ENCODE peak calls at places on chromosomes 3 and 15, in nine cellular contexts. V is NCI-H82, S is cerebellar cortex, I is Kasumi-1, E is AG10803, P is neural crest cell, A is NCI-H1436 treated with DMSO at 0.1 percent for 48 hours, N is lower lobe of right lung, X is C1 segment of cervical spinal cord. B is an unnamed sample.

GRCh38 chr15:85472349-85472748 is 91.9 kb downstream of the AKAP13 start:
- DNase-seq in S (no peak), A (no peak), X (no peak), E (no peak), P (no peak), V (no peak), I (no peak), N (no peak), B (no peak)

GRCh38 chr3:41267975-41268640 is 68.8 kb downstream of the CTNNB1 start:
- DNase-seq in E (peak; percentile 82), X (no peak), N (no peak), V (no peak), S (no peak), A (no peak), P (no peak), I (no peak), B (no peak)

GRCh38 chr3:141094851-141095545 is 43.9 kb downstream of the SPSB4 start:
- DNase-seq in X (no peak), N (no peak), P (peak; percentile 43), S (no peak), A (peak; percentile 45), E (peak; percentile 52), V (peak; percentile 96), I (no peak), B (no peak)

GRCh38 chr3:16484216-16484615 is 29.3 kb downstream of the RFTN1 start:
- DNase-seq in E (peak; percentile 100), A (no peak), V (no peak), S (no peak), P (no peak), X (no peak), I (no peak), N (no peak), B (no peak)

GRCh38 chr3:129224984-129225393 is 24.4 kb upstream of the COPG1 start:
- DNase-seq in P (no peak), S (peak; percentile 97), I (peak; percentile 72), V (no peak), N (peak; percentile 88), E (peak; percentile 82), X (peak; percentile 16), A (no peak), B (no peak)

GRCh38 chr3:60423556-60423955 is 827.7 kb downstream of the FHIT start:
- DNase-seq in E (no peak), I (no peak), V (no peak), S (no peak), X (no peak), N (no peak), A (no peak), P (no peak), B (no peak)

GRCh38 chr3:119388577-119388976 is 74.8 kb downstream of the TMEM39A start:
- DNase-seq in E (no peak), I (no peak), S (no peak), X (no peak), N (no peak), A (no peak), P (no peak), V (no peak), B (no peak)

GRCh38 chr3:160369784-160370183 is 29.2 kb downstream of the IFT80 start:
- DNase-seq in A (no peak), S (no peak), I (no peak), V (no peak), P (no peak), X (no peak), N (no peak), E (no peak), B (no peak)

GRCh38 chr3:60391292-60391691 is 860.0 kb downstream of the FHIT start:
- DNase-seq in P (no peak), E (no peak), S (no peak), V (no peak), N (no peak), A (no peak), I (no peak), X (no peak), B (no peak)

GRCh38 chr3:196547067-196547466 is 21.3 kb downstream of the WDR53 start:
- DNase-seq in V (no peak), P (no peak), X (no peak), N (no peak), E (no peak), I (no peak), S (no peak), A (no peak), B (no peak)

GRCh38 chr3:126859415-126860246 is 123.3 kb upstream of the PLXNA1 start:
- DNase-seq in A (no peak), S (no peak), P (no peak), E (no peak), N (no peak), I (no peak), X (no peak), V (no peak), B (no peak)

GRCh38 chr3:172096881-172097420 is 57.6 kb downstream of the FNDC3B start:
- DNase-seq in V (peak; percentile 25), A (no peak), E (peak; percentile 67), P (no peak), X (no peak), S (no peak), N (no peak), I (no peak), B (no peak)

GRCh38 chr15:63818628-63819027 is 15.1 kb downstream of the HERC1 start:
- DNase-seq in A (no peak), X (no peak), S (no peak), I (no peak), N (no peak), V (no peak), E (no peak), P (no peak), B (no peak)

GRCh38 chr15:99976811-99977271 is 243.6 kb upstream of the LYSMD4 start:
- DNase-seq in A (no peak), X (no peak), S (no peak), I (peak; percentile 19), P (no peak), E (peak; percentile 50), V (no peak), N (no peak), B (no peak)

GRCh38 chr3:171712168-171712938 is 97.9 kb downstream of the PLD1 start:
- DNase-seq in N (no peak), X (no peak), I (no peak), P (no peak), S (no peak), E (no peak), V (no peak), A (no peak), B (no peak)

GRCh38 chr15:67010898-67011619 is 54.3 kb upstream of the SMAD3 start:
- DNase-seq in A (no peak), S (no peak), X (no peak), E (peak; percentile 22), N (no peak), V (no peak), I (no peak), P (no peak), B (no peak)

GRCh38 chr15:34239151-34239761 is 14.4 kb downstream of the EMC4 start:
- DNase-seq in A (no peak), I (no peak), E (peak; percentile 82), X (no peak), P (no peak), V (no peak), N (no peak), S (no peak), B (no peak)

GRCh38 chr3:15646924-15647511 is 45.5 kb downstream of the BTD start:
- DNase-seq in P (no peak), I (no peak), S (peak; percentile 36), N (no peak), V (no peak), A (no peak), X (no peak), E (peak; percentile 100), B (no peak)

GRCh38 chr15:52221730-52222129 is 30.5 kb upstream of the GNB5 start:
- DNase-seq in X (no peak), E (no peak), S (no peak), A (no peak), N (no peak), I (no peak), P (no peak), V (no peak), B (no peak)

GRCh38 chr15:69225355-69226027 is 65.1 kb downstream of the GLCE start:
- DNase-seq in N (no peak), S (no peak), P (no peak), A (no peak), X (no peak), E (peak; percentile 37), V (peak; percentile 53), I (peak; percentile 1), B (peak; percentile 1)

GRCh38 chr3:123656691-123657090 is 71.8 kb upstream of the HACD2 start:
- DNase-seq in A (no peak), P (no peak), X (no peak), N (no peak), V (peak; percentile 64), S (no peak), I (peak; percentile 19), E (no peak), B (no peak)

GRCh38 chr15:49718234-49718633 is 97.4 kb downstream of the DTWD1 start:
- DNase-seq in A (no peak), X (no peak), I (peak; percentile 60), S (no peak), V (no peak), P (no peak), N (no peak), E (peak; percentile 83), B (no peak)

GRCh38 chr3:108051005-108051404 is 39.8 kb downstream of the CD47 start:
- DNase-seq in A (no peak), V (no peak), E (no peak), P (no peak), S (no peak), I (no peak), X (no peak), N (no peak), B (no peak)

GRCh38 chr3:64319391-64319790 is 94.1 kb upstream of the PRICKLE2 start:
- DNase-seq in E (no peak), P (no peak), N (no peak), I (no peak), V (peak; percentile 8), A (no peak), X (no peak), S (no peak), B (no peak)

GRCh38 chr3:101484805-101485620 is 28.0 kb downstream of the SENP7 start:
- DNase-seq in P (no peak), X (no peak), E (peak; percentile 28), S (no peak), I (no peak), V (no peak), N (no peak), A (no peak), B (no peak)

B was measured in NCI-H187 treated with DMSO at 0.1 percent for 48 hours.